ENCODE peak calls at places on chromosomes 12 and 14, in seven cellular contexts. U is GM12891, B is HepG2, T is H1, W is K562, M is GM12878, G is SK-N-SH. V is an unnamed sample.

GRCh38 chr14:101810897-101811620 is 49.5 kb downstream of the PPP2R5C start:
- DNase-seq in U (no peak), G (no peak), M (no peak), T (no peak), B (no peak), W (peak; percentile 25), V (no peak)

GRCh38 chr12:91729543-91729942 is 416.1 kb downstream of the BTG1 start:
- DNase-seq in G (no peak), M (no peak), U (no peak), W (no peak), T (no peak), B (no peak), V (no peak)

GRCh38 chr14:76985540-76986260 is 42.8 kb downstream of the IRF2BPL start:
- DNase-seq in T (no peak), U (no peak), G (no peak), M (no peak), W (no peak), B (no peak), V (no peak)

GRCh38 chr14:36516719-36517241 is 3.3 kb downstream of the NKX2-1 start:
- DNase-seq in T (no peak), B (no peak), G (peak; percentile 3), M (no peak), W (no peak), U (no peak), V (no peak)

GRCh38 chr12:69059465-69060457 is 126.8 kb upstream of the CPM start:
- DNase-seq in U (no peak), G (no peak), M (no peak), W (peak; percentile 5), T (no peak), B (no peak), V (no peak)

GRCh38 chr12:55829967-55830600 is 697 bp upstream of the DNAJC14 start:
- DNase-seq in W (peak; percentile 53), M (no peak), G (peak; percentile 79), B (no peak), U (peak; percentile 57), T (no peak), V (peak; percentile 56)

GRCh38 chr12:93011100-93011499 is 82.0 kb upstream of the EEA1 start:
- DNase-seq in U (no peak), B (no peak), G (no peak), T (no peak), W (no peak), M (no peak), V (no peak)

GRCh38 chr12:108858399-108859074 is 1.2 kb upstream of the SSH1 start:
- DNase-seq in G (no peak), W (no peak), B (no peak), M (no peak), T (no peak), U (no peak), V (no peak)

GRCh38 chr12:49092086-49092815 is 2.4 kb downstream of the DHH start:
- DNase-seq in U (no peak), M (no peak), T (no peak), W (peak; percentile 98), G (peak; percentile 77), B (peak; percentile 51), V (peak; percentile 74)

GRCh38 chr12:34526946-34527345 is 504.6 kb downstream of the ALG10 start:
- DNase-seq in B (no peak), W (no peak), T (no peak), M (no peak), G (no peak), U (no peak), V (no peak)

GRCh38 chr12:47740536-47741339 is 15.4 kb upstream of the ENDOU start:
- DNase-seq in B (peak; percentile 9), M (no peak), U (no peak), T (no peak), G (peak; percentile 31), W (no peak), V (no peak)

GRCh38 chr12:22904485-22904884 is 279.5 kb downstream of the ETNK1 start:
- DNase-seq in M (no peak), W (no peak), G (no peak), U (no peak), B (no peak), T (no peak), V (no peak)

GRCh38 chr12:22893878-22894277 is 268.9 kb downstream of the ETNK1 start:
- DNase-seq in T (no peak), M (no peak), B (no peak), G (no peak), U (no peak), W (no peak), V (no peak)

GRCh38 chr12:22900401-22900800 is 275.4 kb downstream of the ETNK1 start:
- DNase-seq in M (no peak), W (no peak), U (no peak), T (no peak), B (no peak), G (no peak), V (no peak)

GRCh38 chr12:22899184-22899583 is 274.2 kb downstream of the ETNK1 start:
- DNase-seq in T (no peak), U (no peak), B (no peak), W (peak; percentile 86), M (no peak), G (no peak), V (no peak)
- TF ChIP-seq TAF1 in T (no peak), U (no peak), B (no peak), W (peak; percentile 29), M (no peak), G (no peak), V (no peak)

GRCh38 chr12:563250-563781 is 99.9 kb downstream of the NINJ2 start:
- DNase-seq in T (no peak), U (no peak), G (no peak), W (no peak), M (no peak), B (no peak), V (no peak)
- TF ChIP-seq POLR2AphosphoS5 in T (no peak), U (no peak), G (no peak), W (no peak), M (no peak), B (no peak), V (no peak)

GRCh38 chr14:62213516-62213915 is 451.3 kb downstream of the SNAPC1 start:
- DNase-seq in B (no peak), M (no peak), T (no peak), U (no peak), G (no peak), W (no peak), V (no peak)
- TF ChIP-seq TAF1 in B (no peak), M (no peak), T (no peak), U (no peak), G (no peak), W (no peak), V (no peak)

GRCh38 chr14:25132734-25133422 is 82.9 kb upstream of the STXBP6 start:
- DNase-seq in B (peak; percentile 84), T (peak; percentile 60), G (peak; percentile 61), W (peak; percentile 61), U (peak; percentile 23), M (no peak), V (peak; percentile 13)
- TF ChIP-seq POLR2AphosphoS5 in B (no peak), T (no peak), G (no peak), W (no peak), U (no peak), M (no peak), V (no peak)

GRCh38 chr14:56133547-56133946 is 15.3 kb downstream of the PELI2 start:
- DNase-seq in B (no peak), U (no peak), M (no peak), W (no peak), T (no peak), G (no peak), V (no peak)
- TF ChIP-seq TAF1 in B (no peak), U (no peak), M (no peak), W (no peak), T (no peak), G (no peak), V (no peak)

DNA sequence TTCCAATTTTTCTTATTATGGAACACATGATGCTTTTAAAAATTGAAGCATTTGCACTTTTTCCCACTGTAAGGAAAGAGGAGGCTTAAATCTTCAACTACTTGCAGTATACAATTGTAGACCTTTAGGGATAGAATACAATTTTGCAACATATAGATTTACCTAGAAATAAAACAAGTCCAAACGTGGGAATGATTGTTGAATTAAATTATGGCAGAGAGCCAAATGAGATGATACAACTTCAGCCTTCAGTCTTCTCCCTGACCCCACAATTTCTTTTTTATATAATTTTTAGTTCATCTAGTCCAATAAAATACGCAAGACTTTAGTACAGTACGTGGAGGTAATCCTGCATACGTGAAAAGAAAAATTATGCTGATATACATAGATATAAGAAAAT is 666.5 kb downstream of the SLC16A7 start:
- DNase-seq in U (no peak), T (no peak), B (no peak), M (no peak), W (no peak), G (no peak), V (no peak)
- TF ChIP-seq POLR2AphosphoS5 in U (no peak), T (no peak), B (no peak), M (no peak), W (no peak), G (no peak), V (no peak)

GRCh38 chr14:95433094-95433478 is 83.4 kb downstream of the SYNE3 start:
- DNase-seq in B (no peak), G (no peak), T (no peak), W (no peak), U (no peak), M (no peak), V (no peak)
- TF ChIP-seq TAF1 in B (no peak), G (no peak), T (no peak), W (no peak), U (no peak), M (no peak), V (no peak)

GRCh38 chr14:24813089-24813815 is 179.3 kb upstream of the GZMB start:
- DNase-seq in B (no peak), T (no peak), W (no peak), M (no peak), G (no peak), U (no peak), V (no peak)
- TF ChIP-seq POLR2AphosphoS5 in B (no peak), T (no peak), W (no peak), M (no peak), G (no peak), U (no peak), V (no peak)